ENCODE peak calls at places on chromosomes 13 and 19, in ten cellular contexts. One of them, this sample, is unnamed.
A peak's percentile ranks its signal among the peaks of the same experiment; 100 is the strongest.

GRCh38 chr13:101919541-101920306 is 467.2 kb downstream of the ITGBL1 start:
- DNase-seq in tibial artery: no peak
- DNase-seq in tibial nerve: no peak
- DNase-seq in CD8-positive, alpha-beta T cell: no peak
- DNase-seq in uterus: no peak
- DNase-seq in WERI-Rb-1: peak; percentile 45
- DNase-seq in Peyer's patch: no peak
- DNase-seq in GM23248: peak; percentile 32
- DNase-seq in iPS DF 6.9: no peak
- DNase-seq in CD8-positive, alpha-beta memory T cell: no peak
- DNase-seq in this sample: no peak

GRCh38 chr19:18203408-18203862 is 407 bp downstream of the RAB3A start:
- DNase-seq in tibial artery: no peak
- DNase-seq in tibial nerve: no peak
- DNase-seq in CD8-positive, alpha-beta T cell: peak; percentile 25
- DNase-seq in uterus: no peak
- DNase-seq in WERI-Rb-1: peak; percentile 42
- DNase-seq in Peyer's patch: peak; percentile 55
- DNase-seq in GM23248: peak; percentile 55
- DNase-seq in iPS DF 6.9: no peak
- DNase-seq in CD8-positive, alpha-beta memory T cell: peak; percentile 77
- DNase-seq in this sample: peak; percentile 57

GRCh38 chr13:80265348-80265747 is 75.6 kb downstream of the SPRY2 start:
- DNase-seq in tibial artery: no peak
- DNase-seq in tibial nerve: no peak
- DNase-seq in CD8-positive, alpha-beta T cell: no peak
- DNase-seq in uterus: no peak
- DNase-seq in WERI-Rb-1: no peak
- DNase-seq in Peyer's patch: no peak
- DNase-seq in GM23248: no peak
- DNase-seq in iPS DF 6.9: no peak
- DNase-seq in CD8-positive, alpha-beta memory T cell: no peak
- DNase-seq in this sample: no peak

GRCh38 chr13:113582841-113583631 is 1.5 kb upstream of the TFDP1 start:
- DNase-seq in tibial artery: peak; percentile 51
- DNase-seq in tibial nerve: no peak
- DNase-seq in CD8-positive, alpha-beta T cell: no peak
- DNase-seq in uterus: peak; percentile 8
- DNase-seq in WERI-Rb-1: peak; percentile 17
- DNase-seq in Peyer's patch: no peak
- DNase-seq in GM23248: no peak
- DNase-seq in iPS DF 6.9: no peak
- DNase-seq in CD8-positive, alpha-beta memory T cell: peak; percentile 40
- DNase-seq in this sample: peak; percentile 29

GRCh38 chr19:42370667-42371066 is 19.4 kb downstream of the CNFN start:
- DNase-seq in tibial artery: no peak
- DNase-seq in tibial nerve: no peak
- DNase-seq in CD8-positive, alpha-beta T cell: no peak
- DNase-seq in uterus: no peak
- DNase-seq in WERI-Rb-1: no peak
- DNase-seq in Peyer's patch: no peak
- DNase-seq in GM23248: no peak
- DNase-seq in iPS DF 6.9: no peak
- DNase-seq in CD8-positive, alpha-beta memory T cell: no peak
- DNase-seq in this sample: no peak

GRCh38 chr13:47719164-47719563 is 281.9 kb downstream of the SUCLA2 start:
- DNase-seq in tibial artery: no peak
- DNase-seq in tibial nerve: no peak
- DNase-seq in CD8-positive, alpha-beta T cell: no peak
- DNase-seq in uterus: no peak
- DNase-seq in WERI-Rb-1: no peak
- DNase-seq in Peyer's patch: no peak
- DNase-seq in GM23248: no peak
- DNase-seq in iPS DF 6.9: no peak
- DNase-seq in CD8-positive, alpha-beta memory T cell: no peak
- DNase-seq in this sample: no peak

GRCh38 chr13:42594577-42595571 is 20.9 kb downstream of the TNFSF11 start:
- DNase-seq in tibial artery: no peak
- DNase-seq in tibial nerve: peak; percentile 65
- DNase-seq in CD8-positive, alpha-beta T cell: peak; percentile 26
- DNase-seq in uterus: peak; percentile 52
- DNase-seq in WERI-Rb-1: peak; percentile 18
- DNase-seq in Peyer's patch: peak; percentile 36
- DNase-seq in GM23248: peak; percentile 80
- DNase-seq in iPS DF 6.9: peak; percentile 70
- DNase-seq in CD8-positive, alpha-beta memory T cell: peak; percentile 57
- DNase-seq in this sample: peak; percentile 39

GRCh38 chr13:101283782-101284181 is 132.5 kb downstream of the NALCN start:
- DNase-seq in tibial artery: no peak
- DNase-seq in tibial nerve: no peak
- DNase-seq in CD8-positive, alpha-beta T cell: no peak
- DNase-seq in uterus: no peak
- DNase-seq in WERI-Rb-1: no peak
- DNase-seq in Peyer's patch: no peak
- DNase-seq in GM23248: no peak
- DNase-seq in iPS DF 6.9: no peak
- DNase-seq in CD8-positive, alpha-beta memory T cell: no peak
- DNase-seq in this sample: no peak

GRCh38 chr13:36445806-36446423 is 13.6 kb downstream of the CCNA1 start:
- DNase-seq in tibial artery: no peak
- DNase-seq in tibial nerve: no peak
- DNase-seq in CD8-positive, alpha-beta T cell: no peak
- DNase-seq in uterus: no peak
- DNase-seq in WERI-Rb-1: no peak
- DNase-seq in Peyer's patch: no peak
- DNase-seq in GM23248: no peak
- DNase-seq in iPS DF 6.9: no peak
- DNase-seq in CD8-positive, alpha-beta memory T cell: no peak
- DNase-seq in this sample: no peak

GRCh38 chr19:57599377-57599760 is 316 bp upstream of the ZNF530 start:
- DNase-seq in tibial artery: no peak
- DNase-seq in tibial nerve: no peak
- DNase-seq in CD8-positive, alpha-beta T cell: no peak
- DNase-seq in uterus: no peak
- DNase-seq in WERI-Rb-1: no peak
- DNase-seq in Peyer's patch: no peak
- DNase-seq in GM23248: no peak
- DNase-seq in iPS DF 6.9: no peak
- DNase-seq in CD8-positive, alpha-beta memory T cell: no peak
- DNase-seq in this sample: no peak
- H3K27ac ChIP-seq in tibial artery: peak overlapping the region; percentile 50
- H3K27ac ChIP-seq in tibial nerve: peak overlapping the region; percentile 53
- H3K27ac ChIP-seq in CD8-positive, alpha-beta T cell: peak overlapping the region; percentile 16
- H3K27ac ChIP-seq in uterus: no peak overlapping the region
- H3K27ac ChIP-seq in WERI-Rb-1: peak overlapping the region; percentile 32
- H3K27ac ChIP-seq in Peyer's patch: no peak overlapping the region
- H3K27ac ChIP-seq in GM23248: no peak overlapping the region
- H3K27ac ChIP-seq in iPS DF 6.9: no peak overlapping the region
- H3K27ac ChIP-seq in CD8-positive, alpha-beta memory T cell: no peak overlapping the region
- H3K27ac ChIP-seq in this sample: peak overlapping the region; percentile 29

GRCh38 chr13:98797456-98797855 is 45.0 kb upstream of the SLC15A1 start:
- DNase-seq in tibial artery: no peak
- DNase-seq in tibial nerve: no peak
- DNase-seq in CD8-positive, alpha-beta T cell: no peak
- DNase-seq in uterus: no peak
- DNase-seq in WERI-Rb-1: peak; percentile 70
- DNase-seq in Peyer's patch: no peak
- DNase-seq in GM23248: no peak
- DNase-seq in iPS DF 6.9: no peak
- DNase-seq in CD8-positive, alpha-beta memory T cell: no peak
- DNase-seq in this sample: no peak
- H3K9me3 ChIP-seq in tibial artery: no peaks in the 10 kb centered on the region
- H3K9me3 ChIP-seq in tibial nerve: no peaks in the 10 kb centered on the region
- H3K9me3 ChIP-seq in CD8-positive, alpha-beta T cell: no peaks in the 10 kb centered on the region
- H3K9me3 ChIP-seq in uterus: no peaks in the 10 kb centered on the region
- H3K9me3 ChIP-seq in WERI-Rb-1: no peaks in the 10 kb centered on the region
- H3K9me3 ChIP-seq in Peyer's patch: no peaks in the 10 kb centered on the region
- H3K9me3 ChIP-seq in GM23248: no peaks in the 10 kb centered on the region
- H3K9me3 ChIP-seq in iPS DF 6.9: no peaks in the 10 kb centered on the region
- H3K9me3 ChIP-seq in CD8-positive, alpha-beta memory T cell: no peaks in the 10 kb centered on the region
- H3K9me3 ChIP-seq in this sample: no peaks in the 10 kb centered on the region

GRCh38 chr19:50330365-50331078 is 1.3 kb upstream of the KCNC3 start:
- DNase-seq in tibial artery: peak; percentile 78
- DNase-seq in tibial nerve: peak; percentile 26
- DNase-seq in CD8-positive, alpha-beta T cell: peak; percentile 74
- DNase-seq in uterus: peak; percentile 28
- DNase-seq in WERI-Rb-1: peak; percentile 90
- DNase-seq in Peyer's patch: peak; percentile 86
- DNase-seq in GM23248: peak; percentile 59
- DNase-seq in iPS DF 6.9: no peak
- DNase-seq in CD8-positive, alpha-beta memory T cell: peak; percentile 76
- DNase-seq in this sample: peak; percentile 76
- H3K27me3 ChIP-seq in tibial artery: peaks cover 7% of the 10 kb centered on the region
- H3K27me3 ChIP-seq in tibial nerve: no peaks in the 10 kb centered on the region
- H3K27me3 ChIP-seq in CD8-positive, alpha-beta T cell: peaks cover 45% of the 10 kb centered on the region
- H3K27me3 ChIP-seq in uterus: peaks cover 46% of the 10 kb centered on the region
- H3K27me3 ChIP-seq in WERI-Rb-1: no peaks in the 10 kb centered on the region
- H3K27me3 ChIP-seq in Peyer's patch: peaks cover 38% of the 10 kb centered on the region
- H3K27me3 ChIP-seq in GM23248: peaks cover 54% of the 10 kb centered on the region
- H3K27me3 ChIP-seq in iPS DF 6.9: no peaks in the 10 kb centered on the region
- H3K27me3 ChIP-seq in CD8-positive, alpha-beta memory T cell: peaks cover 52% of the 10 kb centered on the region
- H3K27me3 ChIP-seq in this sample: peaks cover 58% of the 10 kb centered on the region

DNA sequence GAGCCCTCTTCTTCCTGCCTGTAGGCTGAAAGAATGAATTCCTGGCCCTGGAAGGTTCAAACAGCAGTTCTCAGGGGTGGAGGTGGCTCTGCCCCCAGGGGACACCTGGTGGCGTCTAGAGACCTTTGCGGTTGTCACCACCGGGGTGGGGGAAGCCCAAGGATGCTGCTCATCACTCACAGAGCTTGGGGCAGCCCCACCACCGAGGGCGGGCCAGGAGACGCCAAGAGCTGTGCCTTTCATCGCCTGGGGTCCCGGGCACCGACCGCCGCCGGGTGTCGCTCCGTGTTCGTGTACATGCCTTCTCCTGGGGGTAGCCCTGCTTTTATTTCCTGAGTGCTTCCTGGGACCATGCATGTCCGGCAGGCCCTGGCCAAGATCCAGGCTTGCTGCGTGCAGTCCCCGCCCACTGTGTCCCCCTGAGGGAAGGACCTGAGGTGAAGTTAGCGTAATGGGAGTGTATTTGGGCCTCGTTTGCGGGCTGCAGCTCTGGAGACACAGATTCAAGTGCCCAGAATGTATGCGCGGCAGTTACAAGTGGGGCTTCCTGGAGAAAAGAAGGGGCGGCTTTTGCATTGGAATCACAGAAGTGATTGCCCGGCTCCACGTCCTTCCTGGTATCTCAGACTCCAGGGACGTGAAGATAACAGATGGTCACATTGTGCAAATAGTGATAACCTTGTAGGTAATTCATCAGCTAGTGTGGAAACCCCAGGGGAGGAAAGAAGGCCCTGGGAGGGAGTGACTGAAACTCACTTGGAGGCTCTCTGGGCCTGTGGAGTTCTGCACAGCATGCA is 7.8 kb downstream of the DOT1L start:
- DNase-seq in tibial artery: no peak
- DNase-seq in tibial nerve: no peak
- DNase-seq in CD8-positive, alpha-beta T cell: peak; percentile 51
- DNase-seq in uterus: no peak
- DNase-seq in WERI-Rb-1: peak; percentile 53
- DNase-seq in Peyer's patch: peak; percentile 80
- DNase-seq in GM23248: no peak
- DNase-seq in iPS DF 6.9: no peak
- DNase-seq in CD8-positive, alpha-beta memory T cell: peak; percentile 89
- DNase-seq in this sample: peak; percentile 62
- H3K27ac ChIP-seq in tibial artery: no peak overlapping the region
- H3K27ac ChIP-seq in tibial nerve: peak overlapping the region; percentile 99
- H3K27ac ChIP-seq in CD8-positive, alpha-beta T cell: no peak overlapping the region
- H3K27ac ChIP-seq in uterus: peak overlapping the region; percentile 88
- H3K27ac ChIP-seq in WERI-Rb-1: peak overlapping the region; percentile 50
- H3K27ac ChIP-seq in Peyer's patch: peak overlapping the region; percentile 76
- H3K27ac ChIP-seq in GM23248: no peak overlapping the region
- H3K27ac ChIP-seq in iPS DF 6.9: no peak overlapping the region
- H3K27ac ChIP-seq in CD8-positive, alpha-beta memory T cell: no peak overlapping the region
- H3K27ac ChIP-seq in this sample: no peak overlapping the region

GRCh38 chr19:19820774-19821315 is 705 bp downstream of the ZNF506 start:
- DNase-seq in tibial artery: no peak
- DNase-seq in tibial nerve: no peak
- DNase-seq in CD8-positive, alpha-beta T cell: no peak
- DNase-seq in uterus: no peak
- DNase-seq in WERI-Rb-1: no peak
- DNase-seq in Peyer's patch: no peak
- DNase-seq in GM23248: peak; percentile 1
- DNase-seq in iPS DF 6.9: no peak
- DNase-seq in CD8-positive, alpha-beta memory T cell: no peak
- DNase-seq in this sample: no peak

GRCh38 chr19:19822148-19822429 is 539 bp upstream of the ZNF506 start:
- DNase-seq in tibial artery: no peak
- DNase-seq in tibial nerve: no peak
- DNase-seq in CD8-positive, alpha-beta T cell: no peak
- DNase-seq in uterus: no peak
- DNase-seq in WERI-Rb-1: peak; percentile 40
- DNase-seq in Peyer's patch: peak; percentile 34
- DNase-seq in GM23248: peak; percentile 8
- DNase-seq in iPS DF 6.9: no peak
- DNase-seq in CD8-positive, alpha-beta memory T cell: no peak
- DNase-seq in this sample: no peak

GRCh38 chr19:19817357-19817756 is 4.2 kb downstream of the ZNF506 start:
- DNase-seq in tibial artery: no peak
- DNase-seq in tibial nerve: no peak
- DNase-seq in CD8-positive, alpha-beta T cell: peak; percentile 17
- DNase-seq in uterus: no peak
- DNase-seq in WERI-Rb-1: no peak
- DNase-seq in Peyer's patch: peak; percentile 37
- DNase-seq in GM23248: no peak
- DNase-seq in iPS DF 6.9: no peak
- DNase-seq in CD8-positive, alpha-beta memory T cell: peak; percentile 76
- DNase-seq in this sample: peak; percentile 39

GRCh38 chr19:19823916-19824315 is 2.4 kb upstream of the ZNF506 start:
- DNase-seq in tibial artery: no peak
- DNase-seq in tibial nerve: no peak
- DNase-seq in CD8-positive, alpha-beta T cell: no peak
- DNase-seq in uterus: no peak
- DNase-seq in WERI-Rb-1: no peak
- DNase-seq in Peyer's patch: no peak
- DNase-seq in GM23248: no peak
- DNase-seq in iPS DF 6.9: no peak
- DNase-seq in CD8-positive, alpha-beta memory T cell: no peak
- DNase-seq in this sample: no peak

GRCh38 chr19:19821366-19822147 is at the start of gene ZNF506:
- DNase-seq in tibial artery: peak; percentile 99
- DNase-seq in tibial nerve: peak; percentile 100
- DNase-seq in CD8-positive, alpha-beta T cell: peak; percentile 96
- DNase-seq in uterus: peak; percentile 99
- DNase-seq in WERI-Rb-1: peak; percentile 97
- DNase-seq in Peyer's patch: peak; percentile 100
- DNase-seq in GM23248: peak; percentile 100
- DNase-seq in iPS DF 6.9: peak; percentile 82
- DNase-seq in CD8-positive, alpha-beta memory T cell: peak; percentile 99
- DNase-seq in this sample: peak; percentile 95
- H3K9me3 ChIP-seq in tibial artery: no peaks in the 10 kb centered on the region
- H3K9me3 ChIP-seq in tibial nerve: no peaks in the 10 kb centered on the region
- H3K9me3 ChIP-seq in CD8-positive, alpha-beta T cell: no peaks in the 10 kb centered on the region
- H3K9me3 ChIP-seq in uterus: no peaks in the 10 kb centered on the region
- H3K9me3 ChIP-seq in WERI-Rb-1: no peaks in the 10 kb centered on the region
- H3K9me3 ChIP-seq in Peyer's patch: peaks cover 28% of the 10 kb centered on the region
- H3K9me3 ChIP-seq in GM23248: no peaks in the 10 kb centered on the region
- H3K9me3 ChIP-seq in iPS DF 6.9: no peaks in the 10 kb centered on the region
- H3K9me3 ChIP-seq in CD8-positive, alpha-beta memory T cell: no peaks in the 10 kb centered on the region
- H3K9me3 ChIP-seq in this sample: peaks cover 7% of the 10 kb centered on the region

GRCh38 chr19:3268763-3269162 is 44.3 kb downstream of the CELF5 start:
- DNase-seq in tibial artery: no peak
- DNase-seq in tibial nerve: no peak
- DNase-seq in CD8-positive, alpha-beta T cell: no peak
- DNase-seq in uterus: no peak
- DNase-seq in WERI-Rb-1: no peak
- DNase-seq in Peyer's patch: no peak
- DNase-seq in GM23248: no peak
- DNase-seq in iPS DF 6.9: no peak
- DNase-seq in CD8-positive, alpha-beta memory T cell: no peak
- DNase-seq in this sample: no peak
- H3K27me3 ChIP-seq in tibial artery: no peaks in the 10 kb centered on the region
- H3K27me3 ChIP-seq in tibial nerve: no peaks in the 10 kb centered on the region
- H3K27me3 ChIP-seq in CD8-positive, alpha-beta T cell: peaks cover 5% of the 10 kb centered on the region
- H3K27me3 ChIP-seq in uterus: no peaks in the 10 kb centered on the region
- H3K27me3 ChIP-seq in WERI-Rb-1: peaks cover 5% of the 10 kb centered on the region
- H3K27me3 ChIP-seq in Peyer's patch: peaks cover 6% of the 10 kb centered on the region
- H3K27me3 ChIP-seq in GM23248: peaks cover 49% of the 10 kb centered on the region
- H3K27me3 ChIP-seq in iPS DF 6.9: no peaks in the 10 kb centered on the region
- H3K27me3 ChIP-seq in CD8-positive, alpha-beta memory T cell: peaks cover 17% of the 10 kb centered on the region
- H3K27me3 ChIP-seq in this sample: peaks cover 29% of the 10 kb centered on the region